ENCODE peak calls at places on chromosome 20, in six cellular contexts. A, G, U, X, F and N are unnamed samples.

GRCh38 chr20:16760431-16761304 is 12.5 kb downstream of the OTOR start:
- DNase-seq in X (no peak), A (no peak), U (no peak), F (no peak), G (no peak), N (no peak)

GRCh38 chr20:36676701-36677421 is 30.9 kb upstream of the SLA2 start:
- DNase-seq in G (peak; percentile 61), U (no peak), A (peak; percentile 94), F (peak; percentile 83), X (peak; percentile 88), N (no peak)

GRCh38 chr20:62063981-62064787 is 1.5 kb downstream of the TAF4 start:
- DNase-seq in G (no peak), F (peak; percentile 11), X (peak; percentile 52), A (peak; percentile 62), U (no peak), N (peak; percentile 66)

GRCh38 chr20:10369723-10370090 is 64.3 kb downstream of the MKKS start:
- DNase-seq in F (no peak), U (peak; percentile 76), G (peak; percentile 95), A (no peak), X (no peak), N (peak; percentile 66)

GRCh38 chr20:44704551-44704971 is 10.6 kb upstream of the CCN5 start:
- DNase-seq in X (no peak), A (no peak), G (no peak), F (no peak), U (peak; percentile 58), N (no peak)

GRCh38 chr20:58816051-58816450 is 34.7 kb downstream of the GNAS-AS1 start:
- DNase-seq in G (no peak), X (no peak), F (no peak), A (no peak), U (no peak), N (no peak)

GRCh38 chr20:63979549-63980316 is at the start of gene SAMD10:
- DNase-seq in A (peak; percentile 84), G (no peak), X (peak; percentile 90), U (peak; percentile 37), F (no peak), N (no peak)

GRCh38 chr20:3177746-3178477 is 4.6 kb upstream of the LZTS3 start:
- DNase-seq in F (no peak), A (no peak), X (no peak), U (no peak), G (no peak), N (no peak)

GRCh38 chr20:4613718-4614620 is 107.7 kb upstream of the PRND start:
- DNase-seq in A (peak; percentile 61), G (peak; percentile 75), F (no peak), X (peak; percentile 38), U (peak; percentile 91), N (no peak)

GRCh38 chr20:57103146-57103800 is 163.2 kb downstream of the BMP7 start:
- DNase-seq in A (peak; percentile 38), G (no peak), U (no peak), F (no peak), X (no peak), N (no peak)

GRCh38 chr20:58184063-58184462 is 44.4 kb downstream of the ANKRD60 start:
- DNase-seq in X (no peak), G (no peak), F (no peak), U (no peak), A (no peak), N (no peak)

GRCh38 chr20:54214566-54214965 is 6.7 kb downstream of the PFDN4 start:
- DNase-seq in A (no peak), U (no peak), G (no peak), F (no peak), X (no peak), N (no peak)

GRCh38 chr20:45038747-45039469 is 62.0 kb downstream of the KCNS1 start:
- DNase-seq in G (no peak), A (no peak), F (no peak), X (no peak), U (no peak), N (no peak)

GRCh38 chr20:62267543-62267942 is 29.2 kb downstream of the OSBPL2 start:
- DNase-seq in A (no peak), U (no peak), G (no peak), F (no peak), X (no peak), N (no peak)

GRCh38 chr20:2750343-2751251 is 49.8 kb downstream of the CPXM1 start:
- DNase-seq in X (no peak), A (peak; percentile 44), G (peak; percentile 71), U (peak; percentile 67), F (no peak), N (peak; percentile 58)

GRCh38 chr20:63220696-63221399 is 4.9 kb upstream of the YTHDF1 start:
- DNase-seq in U (no peak), F (no peak), A (no peak), X (no peak), G (no peak), N (no peak)

GRCh38 chr20:37397076-37397953 is 51.4 kb downstream of the SRC start:
- DNase-seq in G (peak; percentile 72), X (no peak), A (peak; percentile 61), U (peak; percentile 14), F (no peak), N (peak; percentile 46)

GRCh38 chr20:25389381-25389857 is 1.2 kb downstream of the ABHD12 start:
- DNase-seq in X (no peak), A (no peak), F (no peak), U (peak; percentile 34), G (peak; percentile 42), N (no peak)

GRCh38 chr20:45538209-45538798 is 978 bp downstream of the WFDC6 start:
- DNase-seq in U (no peak), F (no peak), G (no peak), A (peak; percentile 13), X (no peak), N (no peak)

GRCh38 chr20:63739129-63740069 is at the start of gene SLC2A4RG:
- DNase-seq in F (peak; percentile 79), X (peak; percentile 85), G (peak; percentile 74), A (peak; percentile 96), U (peak; percentile 83), N (peak; percentile 95)

GRCh38 chr20:46807998-46808397 is 86.6 kb upstream of the EYA2 start:
- DNase-seq in G (no peak), F (no peak), X (no peak), U (no peak), A (no peak), N (no peak)

DNA sequence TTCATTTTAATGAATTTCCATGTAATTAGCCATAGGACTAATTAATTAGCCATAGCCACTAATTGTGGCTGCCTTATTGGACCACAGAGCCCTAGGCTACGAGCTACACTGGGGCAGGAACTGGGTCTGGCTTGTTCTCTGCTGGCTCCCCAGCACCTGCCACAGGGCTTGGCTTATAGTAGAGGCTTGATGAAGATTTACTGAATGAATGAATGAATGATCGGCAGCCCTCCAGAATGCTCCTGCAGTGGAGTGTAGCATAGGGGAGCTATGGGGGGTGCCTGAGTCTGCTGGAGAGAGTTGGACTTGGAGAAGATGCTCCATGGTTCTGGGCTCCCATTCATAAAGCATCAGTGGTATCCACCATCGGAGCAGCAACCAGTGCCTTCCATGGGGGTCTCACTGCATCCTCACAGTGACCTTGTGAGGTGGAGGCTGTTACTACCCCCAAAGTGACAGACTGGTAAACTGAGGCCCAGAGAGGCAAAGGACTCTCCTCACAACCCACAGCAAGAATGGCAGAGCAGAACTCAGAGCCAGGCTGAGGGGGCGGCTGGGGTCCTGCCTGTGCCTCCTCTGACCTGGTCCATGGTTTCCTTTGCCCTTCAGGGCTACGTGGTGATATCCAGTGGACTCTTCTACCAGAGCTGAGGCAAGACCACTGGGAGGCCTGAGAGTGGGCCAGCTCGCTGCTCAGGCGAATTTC is 8.6 kb upstream of the BPIFB6 start:
- DNase-seq in X (no peak), F (no peak), G (no peak), A (no peak), U (no peak), N (no peak)
- H3K4me1 ChIP-seq in X (no peaks in the 10 kb centered on the region), F (no peaks in the 10 kb centered on the region), G (no peaks in the 10 kb centered on the region), A (no peaks in the 10 kb centered on the region), U (no peaks in the 10 kb centered on the region), N (no peaks in the 10 kb centered on the region)

GRCh38 chr20:50918403-50918802 is 12.8 kb downstream of the ADNP start:
- DNase-seq in G (no peak), X (no peak), U (peak; percentile 51), A (no peak), F (no peak), N (no peak)

GRCh38 chr20:50921055-50921454 is 10.2 kb downstream of the ADNP start:
- DNase-seq in X (no peak), A (no peak), G (peak; percentile 12), F (no peak), U (peak; percentile 49), N (no peak)

GRCh38 chr20:50916934-50917333 is 14.3 kb downstream of the ADNP start:
- DNase-seq in X (no peak), G (no peak), F (no peak), U (no peak), A (no peak), N (no peak)

GRCh38 chr20:50921783-50922501 is 9.3 kb downstream of the ADNP start:
- DNase-seq in F (no peak), X (no peak), U (no peak), G (no peak), A (no peak), N (no peak)

DNA sequence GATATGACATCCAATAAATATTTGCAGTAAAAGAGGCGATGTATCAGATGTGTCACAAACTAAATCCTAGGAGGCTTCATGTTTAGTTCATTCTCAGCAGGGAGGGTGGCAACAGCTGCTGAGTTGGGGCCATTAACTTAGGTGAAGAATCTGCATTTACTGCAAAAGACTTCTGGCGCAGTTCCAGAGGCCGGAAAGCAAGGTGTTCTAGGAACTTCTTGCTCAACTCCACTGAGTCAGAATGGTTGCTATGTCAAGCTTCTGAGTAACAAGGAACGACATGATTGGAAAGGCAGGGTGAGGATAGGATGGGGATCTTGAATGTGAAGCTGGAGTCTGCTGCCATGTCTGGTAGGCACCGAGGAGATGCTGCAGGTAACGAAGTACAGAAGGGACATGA is 11.7 kb downstream of the ADNP start:
- DNase-seq in U (peak; percentile 77), A (no peak), F (no peak), G (peak; percentile 62), X (peak; percentile 22), N (no peak)
- H3K4me1 ChIP-seq in U (peaks cover 28% of the 10 kb centered on the region), A (peaks cover 42% of the 10 kb centered on the region), F (peaks cover 5% of the 10 kb centered on the region), G (peaks cover 50% of the 10 kb centered on the region), X (peaks cover 32% of the 10 kb centered on the region), N (peaks cover 33% of the 10 kb centered on the region)

GRCh38 chr20:13262302-13262650 is 41.2 kb downstream of the ISM1 start:
- DNase-seq in F (no peak), A (no peak), X (no peak), G (no peak), U (no peak), N (no peak)
- H3K4me1 ChIP-seq in F (peaks cover 7% of the 10 kb centered on the region), A (no peaks in the 10 kb centered on the region), X (no peaks in the 10 kb centered on the region), G (peaks cover 14% of the 10 kb centered on the region), U (peaks cover 24% of the 10 kb centered on the region), N (peaks cover 11% of the 10 kb centered on the region)

GRCh38 chr20:51358032-51358724 is 184.3 kb downstream of the NFATC2 start:
- DNase-seq in F (no peak), A (no peak), G (no peak), U (no peak), X (no peak), N (no peak)

GRCh38 chr20:51354769-51355319 is 187.7 kb downstream of the NFATC2 start:
- DNase-seq in G (peak; percentile 45), U (no peak), A (no peak), F (no peak), X (no peak), N (no peak)

GRCh38 chr20:51357543-51357942 is 185.0 kb downstream of the NFATC2 start:
- DNase-seq in A (no peak), U (no peak), G (no peak), F (no peak), X (no peak), N (no peak)

GRCh38 chr20:51359401-51359800 is 183.1 kb downstream of the NFATC2 start:
- DNase-seq in A (no peak), X (no peak), U (no peak), G (no peak), F (no peak), N (no peak)

GRCh38 chr20:51356871-51357270 is 185.6 kb downstream of the NFATC2 start:
- DNase-seq in F (no peak), X (no peak), G (no peak), U (no peak), A (no peak), N (no peak)
- H3K4me1 ChIP-seq in F (no peaks in the 10 kb centered on the region), X (no peaks in the 10 kb centered on the region), G (peaks cover 30% of the 10 kb centered on the region), U (no peaks in the 10 kb centered on the region), A (no peaks in the 10 kb centered on the region), N (no peaks in the 10 kb centered on the region)